ENCODE peak calls at places on chromosomes 5 and 9, in eight cellular contexts. One of them, this sample, is unnamed.

GRCh38 chr9:110030632-110031031 is 177.3 kb downstream of the C9orf152 start:
- DNase-seq in AG08396: peak; percentile 20
- DNase-seq in activated CD4-positive, alpha-beta T cell treated with anti-CD3 and anti-CD28 coated beads, Interleukin-2, amount 50 U/mL, for 48 hours: no peak
- DNase-seq in mesendoderm: no peak
- DNase-seq in NCI-H1105: no peak
- DNase-seq in fibroblast of lung: peak; percentile 25
- DNase-seq in stimulated activated CD8-positive, alpha-beta memory T cell treated with anti-CD3 and anti-CD28 coated beads, Interleukin-7, amount 100 ng/mL, for 4 hours: no peak
- DNase-seq in astrocyte of the cerebellum: no peak
- DNase-seq in this sample: no peak

GRCh38 chr9:121286973-121287721 is 19.2 kb downstream of the GSN start:
- DNase-seq in astrocyte of the cerebellum: peak; percentile 86
- DNase-seq in fibroblast of lung: peak; percentile 97
- DNase-seq in mesendoderm: peak; percentile 97
- DNase-seq in NCI-H1105: no peak
- DNase-seq in activated CD4-positive, alpha-beta T cell treated with anti-CD3 and anti-CD28 coated beads, Interleukin-2, amount 50 U/mL, for 48 hours: peak; percentile 57
- DNase-seq in stimulated activated CD8-positive, alpha-beta memory T cell treated with anti-CD3 and anti-CD28 coated beads, Interleukin-7, amount 100 ng/mL, for 4 hours: no peak
- DNase-seq in AG08396: peak; percentile 89
- DNase-seq in this sample: peak; percentile 94

GRCh38 chr9:5480919-5481743 is 29.2 kb upstream of the PDCD1LG2 start:
- DNase-seq in astrocyte of the cerebellum: no peak
- DNase-seq in fibroblast of lung: no peak
- DNase-seq in activated CD4-positive, alpha-beta T cell treated with anti-CD3 and anti-CD28 coated beads, Interleukin-2, amount 50 U/mL, for 48 hours: no peak
- DNase-seq in NCI-H1105: no peak
- DNase-seq in stimulated activated CD8-positive, alpha-beta memory T cell treated with anti-CD3 and anti-CD28 coated beads, Interleukin-7, amount 100 ng/mL, for 4 hours: no peak
- DNase-seq in mesendoderm: no peak
- DNase-seq in AG08396: no peak
- DNase-seq in this sample: no peak

GRCh38 chr5:134567651-134568338 is 42.3 kb downstream of the JADE2 start:
- DNase-seq in stimulated activated CD8-positive, alpha-beta memory T cell treated with anti-CD3 and anti-CD28 coated beads, Interleukin-7, amount 100 ng/mL, for 4 hours: no peak
- DNase-seq in NCI-H1105: no peak
- DNase-seq in AG08396: peak; percentile 78
- DNase-seq in fibroblast of lung: peak; percentile 64
- DNase-seq in mesendoderm: no peak
- DNase-seq in astrocyte of the cerebellum: no peak
- DNase-seq in activated CD4-positive, alpha-beta T cell treated with anti-CD3 and anti-CD28 coated beads, Interleukin-2, amount 50 U/mL, for 48 hours: no peak
- DNase-seq in this sample: no peak

GRCh38 chr5:36239370-36240293 is 2.1 kb downstream of the NADK2 start:
- DNase-seq in activated CD4-positive, alpha-beta T cell treated with anti-CD3 and anti-CD28 coated beads, Interleukin-2, amount 50 U/mL, for 48 hours: no peak
- DNase-seq in stimulated activated CD8-positive, alpha-beta memory T cell treated with anti-CD3 and anti-CD28 coated beads, Interleukin-7, amount 100 ng/mL, for 4 hours: no peak
- DNase-seq in NCI-H1105: no peak
- DNase-seq in mesendoderm: no peak
- DNase-seq in astrocyte of the cerebellum: no peak
- DNase-seq in fibroblast of lung: no peak
- DNase-seq in AG08396: no peak
- DNase-seq in this sample: no peak

GRCh38 chr9:117411547-117411946 is 3.3 kb downstream of the ASTN2 start:
- DNase-seq in fibroblast of lung: no peak
- DNase-seq in astrocyte of the cerebellum: peak; percentile 2
- DNase-seq in NCI-H1105: peak; percentile 47
- DNase-seq in mesendoderm: peak; percentile 86
- DNase-seq in stimulated activated CD8-positive, alpha-beta memory T cell treated with anti-CD3 and anti-CD28 coated beads, Interleukin-7, amount 100 ng/mL, for 4 hours: no peak
- DNase-seq in AG08396: peak; percentile 57
- DNase-seq in activated CD4-positive, alpha-beta T cell treated with anti-CD3 and anti-CD28 coated beads, Interleukin-2, amount 50 U/mL, for 48 hours: peak; percentile 4
- DNase-seq in this sample: peak; percentile 35

GRCh38 chr5:151903243-151903653 is 21.4 kb downstream of the GLRA1 start:
- DNase-seq in activated CD4-positive, alpha-beta T cell treated with anti-CD3 and anti-CD28 coated beads, Interleukin-2, amount 50 U/mL, for 48 hours: no peak
- DNase-seq in AG08396: no peak
- DNase-seq in mesendoderm: peak; percentile 67
- DNase-seq in NCI-H1105: no peak
- DNase-seq in stimulated activated CD8-positive, alpha-beta memory T cell treated with anti-CD3 and anti-CD28 coated beads, Interleukin-7, amount 100 ng/mL, for 4 hours: no peak
- DNase-seq in fibroblast of lung: no peak
- DNase-seq in astrocyte of the cerebellum: no peak
- DNase-seq in this sample: no peak

GRCh38 chr5:68007446-68007845 is 208.1 kb upstream of the PIK3R1 start:
- DNase-seq in NCI-H1105: no peak
- DNase-seq in stimulated activated CD8-positive, alpha-beta memory T cell treated with anti-CD3 and anti-CD28 coated beads, Interleukin-7, amount 100 ng/mL, for 4 hours: no peak
- DNase-seq in mesendoderm: no peak
- DNase-seq in astrocyte of the cerebellum: peak; percentile 69
- DNase-seq in activated CD4-positive, alpha-beta T cell treated with anti-CD3 and anti-CD28 coated beads, Interleukin-2, amount 50 U/mL, for 48 hours: no peak
- DNase-seq in fibroblast of lung: peak; percentile 95
- DNase-seq in AG08396: peak; percentile 53
- DNase-seq in this sample: peak; percentile 62

GRCh38 chr9:107894572-107895261 is 405.1 kb upstream of the KLF4 start:
- DNase-seq in activated CD4-positive, alpha-beta T cell treated with anti-CD3 and anti-CD28 coated beads, Interleukin-2, amount 50 U/mL, for 48 hours: no peak
- DNase-seq in NCI-H1105: no peak
- DNase-seq in stimulated activated CD8-positive, alpha-beta memory T cell treated with anti-CD3 and anti-CD28 coated beads, Interleukin-7, amount 100 ng/mL, for 4 hours: no peak
- DNase-seq in mesendoderm: no peak
- DNase-seq in fibroblast of lung: peak; percentile 97
- DNase-seq in AG08396: peak; percentile 56
- DNase-seq in astrocyte of the cerebellum: no peak
- DNase-seq in this sample: no peak

GRCh38 chr5:74670377-74671038 is 14.5 kb upstream of the HEXB start:
- DNase-seq in stimulated activated CD8-positive, alpha-beta memory T cell treated with anti-CD3 and anti-CD28 coated beads, Interleukin-7, amount 100 ng/mL, for 4 hours: no peak
- DNase-seq in activated CD4-positive, alpha-beta T cell treated with anti-CD3 and anti-CD28 coated beads, Interleukin-2, amount 50 U/mL, for 48 hours: no peak
- DNase-seq in NCI-H1105: no peak
- DNase-seq in mesendoderm: no peak
- DNase-seq in astrocyte of the cerebellum: no peak
- DNase-seq in fibroblast of lung: no peak
- DNase-seq in AG08396: no peak
- DNase-seq in this sample: no peak

GRCh38 chr9:76744336-76744735 is 19.9 kb upstream of the PCA3 start:
- DNase-seq in mesendoderm: no peak
- DNase-seq in AG08396: no peak
- DNase-seq in fibroblast of lung: no peak
- DNase-seq in NCI-H1105: no peak
- DNase-seq in astrocyte of the cerebellum: no peak
- DNase-seq in stimulated activated CD8-positive, alpha-beta memory T cell treated with anti-CD3 and anti-CD28 coated beads, Interleukin-7, amount 100 ng/mL, for 4 hours: no peak
- DNase-seq in activated CD4-positive, alpha-beta T cell treated with anti-CD3 and anti-CD28 coated beads, Interleukin-2, amount 50 U/mL, for 48 hours: no peak
- DNase-seq in this sample: no peak

GRCh38 chr5:143874312-143874711 is 62.4 kb downstream of the HMHB1 start:
- DNase-seq in AG08396: peak; percentile 38
- DNase-seq in astrocyte of the cerebellum: peak; percentile 64
- DNase-seq in NCI-H1105: no peak
- DNase-seq in stimulated activated CD8-positive, alpha-beta memory T cell treated with anti-CD3 and anti-CD28 coated beads, Interleukin-7, amount 100 ng/mL, for 4 hours: no peak
- DNase-seq in fibroblast of lung: peak; percentile 34
- DNase-seq in activated CD4-positive, alpha-beta T cell treated with anti-CD3 and anti-CD28 coated beads, Interleukin-2, amount 50 U/mL, for 48 hours: no peak
- DNase-seq in mesendoderm: no peak
- DNase-seq in this sample: peak; percentile 30

GRCh38 chr5:179164331-179165311 is 104.4 kb downstream of the ZNF354C start:
- DNase-seq in AG08396: no peak
- DNase-seq in astrocyte of the cerebellum: no peak
- DNase-seq in stimulated activated CD8-positive, alpha-beta memory T cell treated with anti-CD3 and anti-CD28 coated beads, Interleukin-7, amount 100 ng/mL, for 4 hours: no peak
- DNase-seq in NCI-H1105: no peak
- DNase-seq in mesendoderm: no peak
- DNase-seq in activated CD4-positive, alpha-beta T cell treated with anti-CD3 and anti-CD28 coated beads, Interleukin-2, amount 50 U/mL, for 48 hours: no peak
- DNase-seq in fibroblast of lung: no peak
- DNase-seq in this sample: no peak

GRCh38 chr9:130240410-130241197 is 25.0 kb upstream of the HMCN2 start:
- DNase-seq in activated CD4-positive, alpha-beta T cell treated with anti-CD3 and anti-CD28 coated beads, Interleukin-2, amount 50 U/mL, for 48 hours: peak; percentile 53
- DNase-seq in fibroblast of lung: peak; percentile 72
- DNase-seq in stimulated activated CD8-positive, alpha-beta memory T cell treated with anti-CD3 and anti-CD28 coated beads, Interleukin-7, amount 100 ng/mL, for 4 hours: no peak
- DNase-seq in NCI-H1105: peak; percentile 75
- DNase-seq in astrocyte of the cerebellum: peak; percentile 37
- DNase-seq in mesendoderm: peak; percentile 87
- DNase-seq in AG08396: peak; percentile 73
- DNase-seq in this sample: peak; percentile 72

GRCh38 chr9:73231203-73231602 is 79.5 kb downstream of the ANXA1 start:
- DNase-seq in AG08396: no peak
- DNase-seq in stimulated activated CD8-positive, alpha-beta memory T cell treated with anti-CD3 and anti-CD28 coated beads, Interleukin-7, amount 100 ng/mL, for 4 hours: no peak
- DNase-seq in NCI-H1105: no peak
- DNase-seq in mesendoderm: no peak
- DNase-seq in fibroblast of lung: no peak
- DNase-seq in activated CD4-positive, alpha-beta T cell treated with anti-CD3 and anti-CD28 coated beads, Interleukin-2, amount 50 U/mL, for 48 hours: no peak
- DNase-seq in astrocyte of the cerebellum: no peak
- DNase-seq in this sample: no peak

GRCh38 chr5:112348387-112348786 is 70.7 kb downstream of the EPB41L4A start:
- DNase-seq in stimulated activated CD8-positive, alpha-beta memory T cell treated with anti-CD3 and anti-CD28 coated beads, Interleukin-7, amount 100 ng/mL, for 4 hours: no peak
- DNase-seq in astrocyte of the cerebellum: no peak
- DNase-seq in activated CD4-positive, alpha-beta T cell treated with anti-CD3 and anti-CD28 coated beads, Interleukin-2, amount 50 U/mL, for 48 hours: no peak
- DNase-seq in mesendoderm: peak; percentile 56
- DNase-seq in AG08396: no peak
- DNase-seq in NCI-H1105: no peak
- DNase-seq in fibroblast of lung: no peak
- DNase-seq in this sample: no peak

GRCh38 chr5:101915559-101915958 is 380.5 kb downstream of the SLCO4C1 start:
- DNase-seq in mesendoderm: peak; percentile 65
- DNase-seq in activated CD4-positive, alpha-beta T cell treated with anti-CD3 and anti-CD28 coated beads, Interleukin-2, amount 50 U/mL, for 48 hours: no peak
- DNase-seq in AG08396: no peak
- DNase-seq in astrocyte of the cerebellum: peak; percentile 79
- DNase-seq in fibroblast of lung: no peak
- DNase-seq in stimulated activated CD8-positive, alpha-beta memory T cell treated with anti-CD3 and anti-CD28 coated beads, Interleukin-7, amount 100 ng/mL, for 4 hours: no peak
- DNase-seq in NCI-H1105: no peak
- DNase-seq in this sample: peak; percentile 93

GRCh38 chr5:149677721-149678120 is 52.4 kb upstream of the PPARGC1B start:
- DNase-seq in astrocyte of the cerebellum: no peak
- DNase-seq in stimulated activated CD8-positive, alpha-beta memory T cell treated with anti-CD3 and anti-CD28 coated beads, Interleukin-7, amount 100 ng/mL, for 4 hours: no peak
- DNase-seq in AG08396: no peak
- DNase-seq in fibroblast of lung: no peak
- DNase-seq in activated CD4-positive, alpha-beta T cell treated with anti-CD3 and anti-CD28 coated beads, Interleukin-2, amount 50 U/mL, for 48 hours: no peak
- DNase-seq in NCI-H1105: no peak
- DNase-seq in mesendoderm: no peak
- DNase-seq in this sample: no peak

GRCh38 chr9:116494815-116495634 is 192.1 kb upstream of the TRIM32 start:
- DNase-seq in AG08396: no peak
- DNase-seq in fibroblast of lung: no peak
- DNase-seq in stimulated activated CD8-positive, alpha-beta memory T cell treated with anti-CD3 and anti-CD28 coated beads, Interleukin-7, amount 100 ng/mL, for 4 hours: no peak
- DNase-seq in activated CD4-positive, alpha-beta T cell treated with anti-CD3 and anti-CD28 coated beads, Interleukin-2, amount 50 U/mL, for 48 hours: peak; percentile 46
- DNase-seq in mesendoderm: peak; percentile 61
- DNase-seq in astrocyte of the cerebellum: no peak
- DNase-seq in NCI-H1105: no peak
- DNase-seq in this sample: peak; percentile 22

GRCh38 chr5:8650197-8650596 is 781.2 kb downstream of the MTRR start:
- DNase-seq in fibroblast of lung: no peak
- DNase-seq in stimulated activated CD8-positive, alpha-beta memory T cell treated with anti-CD3 and anti-CD28 coated beads, Interleukin-7, amount 100 ng/mL, for 4 hours: no peak
- DNase-seq in astrocyte of the cerebellum: peak; percentile 70
- DNase-seq in activated CD4-positive, alpha-beta T cell treated with anti-CD3 and anti-CD28 coated beads, Interleukin-2, amount 50 U/mL, for 48 hours: no peak
- DNase-seq in NCI-H1105: no peak
- DNase-seq in mesendoderm: no peak
- DNase-seq in AG08396: no peak
- DNase-seq in this sample: peak; percentile 33

GRCh38 chr5:111999286-111999685 is 242.3 kb upstream of the NREP start:
- DNase-seq in mesendoderm: no peak
- DNase-seq in fibroblast of lung: peak; percentile 78
- DNase-seq in astrocyte of the cerebellum: peak; percentile 51
- DNase-seq in NCI-H1105: no peak
- DNase-seq in activated CD4-positive, alpha-beta T cell treated with anti-CD3 and anti-CD28 coated beads, Interleukin-2, amount 50 U/mL, for 48 hours: no peak
- DNase-seq in stimulated activated CD8-positive, alpha-beta memory T cell treated with anti-CD3 and anti-CD28 coated beads, Interleukin-7, amount 100 ng/mL, for 4 hours: no peak
- DNase-seq in AG08396: peak; percentile 19
- DNase-seq in this sample: peak; percentile 77

GRCh38 chr9:13410566-13411031 is 131.1 kb upstream of the MPDZ start:
- DNase-seq in AG08396: no peak
- DNase-seq in astrocyte of the cerebellum: peak; percentile 22
- DNase-seq in NCI-H1105: peak; percentile 25
- DNase-seq in mesendoderm: no peak
- DNase-seq in stimulated activated CD8-positive, alpha-beta memory T cell treated with anti-CD3 and anti-CD28 coated beads, Interleukin-7, amount 100 ng/mL, for 4 hours: no peak
- DNase-seq in activated CD4-positive, alpha-beta T cell treated with anti-CD3 and anti-CD28 coated beads, Interleukin-2, amount 50 U/mL, for 48 hours: no peak
- DNase-seq in fibroblast of lung: no peak
- DNase-seq in this sample: peak; percentile 77

GRCh38 chr9:19769213-19769612 is 19.6 kb downstream of the SLC24A2 start:
- DNase-seq in mesendoderm: no peak
- DNase-seq in fibroblast of lung: no peak
- DNase-seq in activated CD4-positive, alpha-beta T cell treated with anti-CD3 and anti-CD28 coated beads, Interleukin-2, amount 50 U/mL, for 48 hours: no peak
- DNase-seq in AG08396: no peak
- DNase-seq in NCI-H1105: no peak
- DNase-seq in astrocyte of the cerebellum: no peak
- DNase-seq in stimulated activated CD8-positive, alpha-beta memory T cell treated with anti-CD3 and anti-CD28 coated beads, Interleukin-7, amount 100 ng/mL, for 4 hours: no peak
- DNase-seq in this sample: no peak

GRCh38 chr5:73199671-73200070 is 26.7 kb downstream of the TMEM174 start:
- DNase-seq in activated CD4-positive, alpha-beta T cell treated with anti-CD3 and anti-CD28 coated beads, Interleukin-2, amount 50 U/mL, for 48 hours: no peak
- DNase-seq in fibroblast of lung: no peak
- DNase-seq in astrocyte of the cerebellum: no peak
- DNase-seq in mesendoderm: no peak
- DNase-seq in stimulated activated CD8-positive, alpha-beta memory T cell treated with anti-CD3 and anti-CD28 coated beads, Interleukin-7, amount 100 ng/mL, for 4 hours: no peak
- DNase-seq in AG08396: no peak
- DNase-seq in NCI-H1105: no peak
- DNase-seq in this sample: no peak

GRCh38 chr5:73534971-73535370 is 30.5 kb downstream of the ANKRA2 start:
- DNase-seq in stimulated activated CD8-positive, alpha-beta memory T cell treated with anti-CD3 and anti-CD28 coated beads, Interleukin-7, amount 100 ng/mL, for 4 hours: no peak
- DNase-seq in activated CD4-positive, alpha-beta T cell treated with anti-CD3 and anti-CD28 coated beads, Interleukin-2, amount 50 U/mL, for 48 hours: no peak
- DNase-seq in astrocyte of the cerebellum: no peak
- DNase-seq in NCI-H1105: no peak
- DNase-seq in mesendoderm: no peak
- DNase-seq in fibroblast of lung: no peak
- DNase-seq in AG08396: no peak
- DNase-seq in this sample: no peak

GRCh38 chr5:10046681-10047080 is 203.0 kb downstream of the ATPSCKMT start:
- DNase-seq in NCI-H1105: no peak
- DNase-seq in stimulated activated CD8-positive, alpha-beta memory T cell treated with anti-CD3 and anti-CD28 coated beads, Interleukin-7, amount 100 ng/mL, for 4 hours: no peak
- DNase-seq in mesendoderm: no peak
- DNase-seq in astrocyte of the cerebellum: no peak
- DNase-seq in AG08396: no peak
- DNase-seq in activated CD4-positive, alpha-beta T cell treated with anti-CD3 and anti-CD28 coated beads, Interleukin-2, amount 50 U/mL, for 48 hours: no peak
- DNase-seq in fibroblast of lung: no peak
- DNase-seq in this sample: no peak

GRCh38 chr5:151469992-151470391 is 22.6 kb downstream of the SLC36A1 start:
- DNase-seq in mesendoderm: no peak
- DNase-seq in fibroblast of lung: no peak
- DNase-seq in astrocyte of the cerebellum: no peak
- DNase-seq in activated CD4-positive, alpha-beta T cell treated with anti-CD3 and anti-CD28 coated beads, Interleukin-2, amount 50 U/mL, for 48 hours: no peak
- DNase-seq in NCI-H1105: peak; percentile 38
- DNase-seq in stimulated activated CD8-positive, alpha-beta memory T cell treated with anti-CD3 and anti-CD28 coated beads, Interleukin-7, amount 100 ng/mL, for 4 hours: no peak
- DNase-seq in AG08396: no peak
- DNase-seq in this sample: no peak

GRCh38 chr5:74762599-74762998 is 4.3 kb downstream of the GFM2 start:
- DNase-seq in stimulated activated CD8-positive, alpha-beta memory T cell treated with anti-CD3 and anti-CD28 coated beads, Interleukin-7, amount 100 ng/mL, for 4 hours: peak; percentile 1
- DNase-seq in astrocyte of the cerebellum: no peak
- DNase-seq in fibroblast of lung: peak; percentile 37
- DNase-seq in mesendoderm: peak; percentile 61
- DNase-seq in NCI-H1105: no peak
- DNase-seq in activated CD4-positive, alpha-beta T cell treated with anti-CD3 and anti-CD28 coated beads, Interleukin-2, amount 50 U/mL, for 48 hours: peak; percentile 35
- DNase-seq in AG08396: peak; percentile 35
- DNase-seq in this sample: peak; percentile 86